ENCODE peak calls at places on chromosomes 7 and 10, in six cellular contexts. J is cardiac muscle cell; X is lower leg skin; W is Jurkat, Clone E6-1; N is stomach; T is AG09309. H is an unnamed sample.

GRCh38 chr10:106076496-106076895 is 1088.0 kb downstream of the SORCS1 start:
- DNase-seq in J (no peak), X (no peak), W (no peak), N (no peak), T (no peak), H (no peak)

GRCh38 chr7:26583094-26583493 is 281.3 kb downstream of the SKAP2 start:
- DNase-seq in J (no peak), X (no peak), W (no peak), N (no peak), T (no peak), H (no peak)

GRCh38 chr10:1078668-1079067 is 22.5 kb downstream of the WDR37 start:
- DNase-seq in J (no peak), X (no peak), W (no peak), N (no peak), T (no peak), H (no peak)

GRCh38 chr7:92276486-92276885 is 30.7 kb downstream of the ANKIB1 start:
- DNase-seq in J (no peak), X (no peak), W (no peak), N (no peak), T (no peak), H (no peak)

GRCh38 chr7:585873-586272 is 66.2 kb upstream of the PDGFA start:
- DNase-seq in J (no peak), X (no peak), W (no peak), N (no peak), T (no peak), H (no peak)

GRCh38 chr7:103240806-103241205 is 56.4 kb upstream of the PMPCB start:
- DNase-seq in J (no peak), X (no peak), W (no peak), N (peak), T (no peak), H (no peak)

GRCh38 chr10:6255548-6256061 is 52.9 kb downstream of the PFKFB3 start:
- DNase-seq in J (no peak), X (no peak), W (no peak), N (peak), T (no peak), H (no peak)

GRCh38 chr10:59273453-59273852 is 88.9 kb downstream of the FAM13C start:
- DNase-seq in J (peak), X (no peak), W (no peak), N (no peak), T (no peak), H (no peak)

GRCh38 chr7:94562525-94562924 is 52.9 kb downstream of the CASD1 start:
- DNase-seq in J (peak), X (no peak), W (no peak), N (no peak), T (no peak), H (no peak)

GRCh38 chr10:14953452-14954000 is 370 bp downstream of the DCLRE1C start:
- DNase-seq in J (peak), X (peak), W (no peak), N (peak), T (no peak), H (peak)

GRCh38 chr7:74173074-74173473 is 1.1 kb upstream of the EIF4H start:
- DNase-seq in J (no peak), X (no peak), W (no peak), N (peak), T (no peak), H (no peak)
- H3K4me3 ChIP-seq in J (peak), X (no peak), W (peak), N (peak), T (peak), H (peak)

DNA sequence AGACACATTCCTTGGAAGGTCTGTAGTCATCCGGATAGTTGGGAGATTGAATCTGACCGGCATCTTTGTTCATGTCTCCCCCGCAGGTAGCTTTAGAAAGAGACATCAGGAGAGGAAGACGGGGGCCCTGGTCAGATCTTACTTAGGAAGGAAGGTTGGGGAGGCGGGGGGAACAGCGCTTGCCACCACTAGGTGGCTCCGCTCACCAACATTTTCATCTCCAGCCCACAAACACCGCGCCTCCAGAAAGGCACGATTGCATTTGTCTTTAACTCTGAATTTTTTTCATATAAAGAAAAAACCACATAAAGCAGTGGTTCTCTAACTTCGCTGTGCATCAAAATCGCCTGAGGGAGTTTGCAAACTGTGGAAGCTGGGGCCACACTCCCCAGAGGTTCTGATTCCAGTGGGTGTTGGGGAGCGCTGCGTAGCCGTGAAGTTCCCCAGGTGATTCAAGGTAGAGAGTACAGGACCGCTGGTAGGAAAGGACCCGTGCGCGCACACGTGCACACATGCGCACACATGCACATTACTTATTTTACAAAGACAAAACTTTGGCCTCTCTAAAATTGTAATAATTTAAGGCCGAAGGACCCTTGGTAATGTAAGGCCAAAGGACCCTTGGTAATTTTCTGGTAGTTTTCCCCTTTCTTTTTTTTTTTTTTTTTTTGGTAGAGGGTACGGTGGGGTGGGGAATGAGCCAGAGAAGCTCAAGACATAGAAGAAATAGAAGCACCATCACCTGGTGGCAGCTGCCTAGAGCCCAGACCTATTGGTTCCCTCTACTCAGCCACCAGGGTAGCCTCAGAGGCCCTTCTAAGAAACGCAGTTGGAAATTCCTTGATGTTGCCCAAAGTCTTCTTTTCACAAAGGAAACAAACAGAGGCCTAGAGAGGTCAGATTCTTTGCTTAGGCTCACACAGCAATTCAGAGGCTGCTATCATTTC is 37.4 kb upstream of the OPALIN start:
- DNase-seq in J (peak), X (peak), W (peak), N (peak), T (no peak), H (no peak)
- H3K4me3 ChIP-seq in J (no peak), X (no peak), W (no peak), N (no peak), T (no peak), H (no peak)

DNA sequence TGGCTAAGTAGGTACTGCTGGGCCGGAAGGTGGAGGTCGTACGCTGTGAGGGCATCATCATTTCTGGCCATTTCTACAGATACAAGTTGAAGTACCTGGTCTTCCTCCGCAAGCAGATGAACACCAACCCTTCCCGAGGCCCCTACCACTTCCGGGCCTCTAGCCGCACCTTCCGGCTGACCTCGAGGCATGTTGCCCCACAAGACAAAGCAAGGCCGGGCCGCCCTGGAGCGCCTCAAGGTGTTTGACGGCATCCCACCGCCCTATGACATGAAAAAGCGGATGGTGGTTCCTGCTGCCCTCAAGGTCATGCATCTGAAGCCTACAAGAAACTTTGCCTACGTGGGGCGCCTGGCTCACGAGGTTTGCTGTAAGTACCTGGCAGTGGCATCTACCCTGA is 56.8 kb downstream of the ATXN7L1 start:
- DNase-seq in J (no peak), X (no peak), W (no peak), N (no peak), T (no peak), H (no peak)
- H3K4me3 ChIP-seq in J (no peak), X (no peak), W (no peak), N (no peak), T (no peak), H (no peak)

GRCh38 chr7:73454424-73454823 is 20.8 kb downstream of the FZD9 start:
- DNase-seq in J (peak), X (no peak), W (no peak), N (no peak), T (no peak), H (no peak)

GRCh38 chr7:73448609-73449008 is 15.0 kb downstream of the FZD9 start:
- DNase-seq in J (peak), X (no peak), W (no peak), N (no peak), T (peak), H (no peak)

GRCh38 chr7:73449422-73449821 is 15.8 kb downstream of the FZD9 start:
- DNase-seq in J (no peak), X (no peak), W (no peak), N (no peak), T (no peak), H (no peak)

GRCh38 chr7:73452999-73453635 is 19.5 kb downstream of the FZD9 start:
- DNase-seq in J (peak), X (no peak), W (no peak), N (no peak), T (no peak), H (no peak)

DNA sequence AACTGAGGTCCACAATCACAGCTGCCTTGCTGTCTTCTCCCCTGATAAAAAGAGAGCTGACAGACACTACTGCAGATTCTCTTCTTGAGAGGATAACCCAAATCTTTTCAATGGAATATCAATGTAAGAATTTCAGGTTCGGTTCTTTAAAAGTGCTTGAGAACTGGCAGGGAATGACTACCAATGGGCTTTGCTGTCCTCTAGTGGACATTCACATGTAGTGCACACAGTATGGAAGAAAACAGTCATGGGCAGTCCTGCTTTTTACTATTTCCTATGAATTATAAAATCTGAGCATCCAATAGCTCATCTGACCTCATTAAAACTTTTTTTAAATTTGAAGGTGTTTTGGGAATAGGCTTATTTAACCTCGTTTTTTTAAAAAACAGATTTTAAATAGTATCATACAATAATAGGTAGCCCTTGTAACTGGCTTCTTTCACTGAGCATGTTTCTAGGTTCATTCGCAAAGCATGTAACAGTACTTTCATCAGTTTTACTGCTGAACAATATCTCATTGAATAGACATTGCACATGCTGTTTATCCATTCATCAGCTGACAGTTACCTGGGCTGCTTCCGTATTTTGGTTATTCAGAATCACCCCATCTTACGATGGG is 18.3 kb downstream of the FZD9 start:
- DNase-seq in J (peak), X (no peak), W (peak), N (no peak), T (peak), H (no peak)
- H3K4me3 ChIP-seq in J (no peak), X (no peak), W (no peak), N (no peak), T (no peak), H (no peak)

GRCh38 chr10:52314822-52315552 is 906 bp downstream of the DKK1 start:
- DNase-seq in J (peak), X (no peak), W (no peak), N (no peak), T (no peak), H (no peak)

GRCh38 chr10:52314007-52314821 is at the start of gene DKK1:
- DNase-seq in J (peak), X (peak), W (no peak), N (peak), T (peak), H (no peak)

GRCh38 chr10:52312999-52313349 is 1.1 kb upstream of the DKK1 start:
- DNase-seq in J (peak), X (no peak), W (no peak), N (no peak), T (no peak), H (no peak)

GRCh38 chr10:52316005-52316404 is 1.9 kb downstream of the DKK1 start:
- DNase-seq in J (peak), X (no peak), W (no peak), N (no peak), T (no peak), H (no peak)

DNA sequence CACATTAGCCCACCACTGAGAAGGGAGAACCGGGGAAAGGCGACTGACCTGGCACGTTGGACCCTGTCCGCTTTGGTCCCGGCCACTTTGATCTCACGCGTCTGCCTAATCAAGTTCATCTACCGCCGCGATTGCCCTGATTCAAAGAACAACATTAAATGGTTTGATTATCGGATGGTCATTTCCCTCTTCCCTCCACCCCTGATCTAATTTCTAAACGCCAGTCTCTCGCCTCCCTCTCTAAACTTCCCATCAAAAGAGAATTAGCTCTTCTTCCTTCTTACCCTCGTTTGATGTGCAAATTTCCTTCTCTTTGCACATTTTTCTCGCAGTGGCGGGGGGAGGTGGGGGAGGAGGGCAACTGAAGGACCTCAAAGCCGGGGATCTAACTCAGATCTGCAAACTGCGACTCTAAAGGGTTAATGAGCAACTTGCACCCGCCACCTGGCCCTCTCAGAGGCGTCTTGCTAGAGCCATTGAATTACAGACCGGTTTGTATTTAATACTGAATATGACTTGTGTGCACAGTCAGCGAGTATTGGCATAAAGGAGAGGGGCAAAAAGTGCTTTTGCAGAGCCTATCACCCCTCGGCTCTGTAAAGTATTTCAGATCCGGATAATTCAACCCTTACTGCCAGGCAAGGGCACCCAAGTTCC is 603 bp upstream of the DKK1 start:
- DNase-seq in J (no peak), X (no peak), W (no peak), N (no peak), T (no peak), H (no peak)
- H3K4me3 ChIP-seq in J (peak), X (peak), W (no peak), N (peak), T (peak), H (peak)